ENCODE peak calls at places on chromosomes 11 and 22, in seven cellular contexts. W is MV-4-11, E is brain pericyte, O is NCI-H1092, A is neuronal stem cell, S is GM06990, L is HepG2. X is an unnamed sample.

GRCh38 chr11:27064086-27064485 is 23.5 kb downstream of the BBOX1 start:
- DNase-seq in W (no peak), E (no peak), O (no peak), A (no peak), S (no peak), L (no peak), X (no peak)

GRCh38 chr11:101600948-101601347 is 17.1 kb upstream of the TRPC6 start:
- DNase-seq in W (no peak), E (no peak), O (no peak), A (no peak), S (no peak), L (no peak), X (no peak)

GRCh38 chr22:27809700-27810365 is 8.3 kb upstream of the MN1 start:
- DNase-seq in W (no peak), E (no peak), O (no peak), A (no peak), S (no peak), L (no peak), X (no peak)

GRCh38 chr11:12330491-12331231 is 46.7 kb upstream of the PARVA start:
- DNase-seq in W (no peak), E (no peak), O (peak; percentile 84), A (peak; percentile 57), S (no peak), L (no peak), X (no peak)

GRCh38 chr22:23397618-23398567 is 182.2 kb downstream of the IGLL1 start:
- DNase-seq in W (no peak), E (no peak), O (no peak), A (no peak), S (no peak), L (no peak), X (no peak)

GRCh38 chr11:2990617-2991476 is 1.3 kb downstream of the NAP1L4 start:
- DNase-seq in W (no peak), E (no peak), O (peak; percentile 5), A (no peak), S (no peak), L (peak; percentile 77), X (peak; percentile 20)

GRCh38 chr22:24578355-24579241 is 14.3 kb downstream of the LRRC75B start:
- DNase-seq in W (no peak), E (no peak), O (no peak), A (no peak), S (no peak), L (peak; percentile 98), X (no peak)

GRCh38 chr11:86119062-86119461 is 50.2 kb upstream of the PICALM start:
- DNase-seq in W (no peak), E (no peak), O (no peak), A (no peak), S (no peak), L (no peak), X (no peak)

GRCh38 chr11:47056261-47056915 is 119.8 kb downstream of the CSTPP1 start:
- DNase-seq in W (no peak), E (peak; percentile 7), O (no peak), A (no peak), S (no peak), L (no peak), X (peak; percentile 39)

GRCh38 chr22:25207553-25208157 is 8.0 kb downstream of the CRYBB3 start:
- DNase-seq in W (no peak), E (no peak), O (no peak), A (no peak), S (no peak), L (no peak), X (no peak)

GRCh38 chr22:32836286-32836859 is 34.9 kb downstream of the TIMP3 start:
- DNase-seq in W (peak; percentile 9), E (no peak), O (peak; percentile 8), A (no peak), S (no peak), L (peak; percentile 11), X (no peak)

GRCh38 chr22:49962012-49962750 is 1.6 kb downstream of the PIM3 start:
- DNase-seq in W (peak; percentile 67), E (peak; percentile 79), O (peak; percentile 5), A (peak; percentile 76), S (peak; percentile 88), L (peak; percentile 87), X (peak; percentile 93)

GRCh38 chr22:22552630-22553029 is 6.4 kb downstream of the PRAME start:
- DNase-seq in W (peak; percentile 27), E (no peak), O (no peak), A (no peak), S (no peak), L (peak; percentile 44), X (no peak)

GRCh38 chr22:26673485-26673884 is 16.1 kb downstream of the MIAT start:
- DNase-seq in W (no peak), E (no peak), O (no peak), A (no peak), S (no peak), L (no peak), X (peak; percentile 25)

GRCh38 chr11:114166897-114167323 is 107.4 kb downstream of the ZBTB16 start:
- DNase-seq in W (peak; percentile 92), E (peak; percentile 76), O (peak; percentile 42), A (no peak), S (no peak), L (no peak), X (peak; percentile 64)

GRCh38 chr11:134499990-134500389 is 87.9 kb upstream of the B3GAT1 start:
- DNase-seq in W (no peak), E (no peak), O (no peak), A (no peak), S (no peak), L (no peak), X (no peak)

GRCh38 chr11:66222358-66223149 is 45.9 kb upstream of the RAB1B start:
- DNase-seq in W (peak; percentile 84), E (peak; percentile 57), O (peak; percentile 94), A (peak; percentile 90), S (peak; percentile 88), L (peak; percentile 93), X (peak; percentile 90)

GRCh38 chr22:24091551-24092420 is 80.7 kb downstream of the CABIN1 start:
- DNase-seq in W (no peak), E (no peak), O (no peak), A (no peak), S (no peak), L (no peak), X (no peak)

GRCh38 chr11:130029137-130029536 is 26.5 kb upstream of the PRDM10 start:
- DNase-seq in W (peak; percentile 36), E (no peak), O (no peak), A (no peak), S (no peak), L (peak; percentile 59), X (no peak)

GRCh38 chr11:8291421-8292350 is 28.0 kb upstream of the LMO1 start:
- DNase-seq in W (no peak), E (no peak), O (no peak), A (no peak), S (no peak), L (no peak), X (no peak)

GRCh38 chr11:8839957-8840945 is 70.7 kb upstream of the AKIP1 start:
- DNase-seq in W (no peak), E (no peak), O (no peak), A (peak; percentile 66), S (no peak), L (peak; percentile 35), X (peak; percentile 77)

GRCh38 chr11:96978751-96979150 is 588.9 kb downstream of the JRKL start:
- DNase-seq in W (no peak), E (no peak), O (no peak), A (no peak), S (no peak), L (no peak), X (no peak)

X was measured in Daoy.